ENCODE peak calls at places on chromosome 11, in seven cellular contexts. One of them, this sample, is unnamed.

GRCh38 chr11:69442807-69443137 is 38.7 kb upstream of the LINC01488 start:
- DNase-seq in Ammon's horn: peak; percentile 15
- DNase-seq in NCI-H1092: no peak
- DNase-seq in A172: peak; percentile 74
- DNase-seq in HTR-8/SVneo: peak; percentile 49
- DNase-seq in colonic mucosa: peak; percentile 29
- DNase-seq in activated CD8-positive, alpha-beta memory T cell treated with anti-CD3 and anti-CD28 coated beads for 48 hours: no peak
- DNase-seq in this sample: no peak

GRCh38 chr11:34203377-34203801 is 98.0 kb downstream of the NAT10 start:
- DNase-seq in HTR-8/SVneo: no peak
- DNase-seq in activated CD8-positive, alpha-beta memory T cell treated with anti-CD3 and anti-CD28 coated beads for 48 hours: no peak
- DNase-seq in NCI-H1092: no peak
- DNase-seq in colonic mucosa: no peak
- DNase-seq in A172: no peak
- DNase-seq in Ammon's horn: no peak
- DNase-seq in this sample: no peak

GRCh38 chr11:105042178-105042577 is 3.0 kb downstream of the CARD16 start:
- DNase-seq in activated CD8-positive, alpha-beta memory T cell treated with anti-CD3 and anti-CD28 coated beads for 48 hours: no peak
- DNase-seq in colonic mucosa: no peak
- DNase-seq in NCI-H1092: no peak
- DNase-seq in A172: no peak
- DNase-seq in HTR-8/SVneo: no peak
- DNase-seq in Ammon's horn: no peak
- DNase-seq in this sample: no peak

GRCh38 chr11:100682247-100682969 is 4.7 kb upstream of the ARHGAP42 start:
- DNase-seq in Ammon's horn: peak; percentile 33
- DNase-seq in A172: peak; percentile 26
- DNase-seq in HTR-8/SVneo: peak; percentile 46
- DNase-seq in colonic mucosa: no peak
- DNase-seq in activated CD8-positive, alpha-beta memory T cell treated with anti-CD3 and anti-CD28 coated beads for 48 hours: no peak
- DNase-seq in NCI-H1092: no peak
- DNase-seq in this sample: no peak

GRCh38 chr11:86508604-86509471 is 134.2 kb downstream of the CCDC81 start:
- DNase-seq in activated CD8-positive, alpha-beta memory T cell treated with anti-CD3 and anti-CD28 coated beads for 48 hours: no peak
- DNase-seq in Ammon's horn: no peak
- DNase-seq in HTR-8/SVneo: no peak
- DNase-seq in A172: peak; percentile 42
- DNase-seq in NCI-H1092: no peak
- DNase-seq in colonic mucosa: peak; percentile 30
- DNase-seq in this sample: no peak

GRCh38 chr11:86456075-86456939 is 81.6 kb downstream of the CCDC81 start:
- DNase-seq in NCI-H1092: peak; percentile 81
- DNase-seq in Ammon's horn: peak; percentile 88
- DNase-seq in activated CD8-positive, alpha-beta memory T cell treated with anti-CD3 and anti-CD28 coated beads for 48 hours: peak; percentile 56
- DNase-seq in HTR-8/SVneo: peak; percentile 80
- DNase-seq in A172: peak; percentile 86
- DNase-seq in colonic mucosa: peak; percentile 89
- DNase-seq in this sample: peak; percentile 68

GRCh38 chr11:16403851-16404250 is 47.5 kb upstream of the SOX6 start:
- DNase-seq in activated CD8-positive, alpha-beta memory T cell treated with anti-CD3 and anti-CD28 coated beads for 48 hours: no peak
- DNase-seq in HTR-8/SVneo: no peak
- DNase-seq in NCI-H1092: no peak
- DNase-seq in A172: no peak
- DNase-seq in Ammon's horn: no peak
- DNase-seq in colonic mucosa: no peak
- DNase-seq in this sample: peak; percentile 19

GRCh38 chr11:16771350-16772140 is 33.1 kb downstream of the C11orf58 start:
- DNase-seq in activated CD8-positive, alpha-beta memory T cell treated with anti-CD3 and anti-CD28 coated beads for 48 hours: no peak
- DNase-seq in colonic mucosa: no peak
- DNase-seq in NCI-H1092: no peak
- DNase-seq in HTR-8/SVneo: no peak
- DNase-seq in Ammon's horn: no peak
- DNase-seq in A172: no peak
- DNase-seq in this sample: no peak

GRCh38 chr11:60857378-60858232 is 1.9 kb upstream of the PTGDR2 start:
- DNase-seq in A172: no peak
- DNase-seq in Ammon's horn: no peak
- DNase-seq in NCI-H1092: no peak
- DNase-seq in HTR-8/SVneo: no peak
- DNase-seq in activated CD8-positive, alpha-beta memory T cell treated with anti-CD3 and anti-CD28 coated beads for 48 hours: no peak
- DNase-seq in colonic mucosa: no peak
- DNase-seq in this sample: no peak

GRCh38 chr11:74849525-74850391 is 99.1 kb downstream of the XRRA1 start:
- DNase-seq in activated CD8-positive, alpha-beta memory T cell treated with anti-CD3 and anti-CD28 coated beads for 48 hours: no peak
- DNase-seq in A172: peak; percentile 60
- DNase-seq in Ammon's horn: no peak
- DNase-seq in colonic mucosa: no peak
- DNase-seq in NCI-H1092: no peak
- DNase-seq in HTR-8/SVneo: peak; percentile 64
- DNase-seq in this sample: no peak

GRCh38 chr11:85627332-85627997 is at the start of gene DLG2:
- DNase-seq in HTR-8/SVneo: peak; percentile 28
- DNase-seq in colonic mucosa: peak; percentile 39
- DNase-seq in NCI-H1092: peak; percentile 49
- DNase-seq in Ammon's horn: peak; percentile 67
- DNase-seq in A172: peak; percentile 32
- DNase-seq in activated CD8-positive, alpha-beta memory T cell treated with anti-CD3 and anti-CD28 coated beads for 48 hours: no peak
- DNase-seq in this sample: peak; percentile 63

GRCh38 chr11:64284962-64285884 is at the start of gene GPR137:
- DNase-seq in colonic mucosa: peak; percentile 91
- DNase-seq in NCI-H1092: peak; percentile 82
- DNase-seq in A172: peak; percentile 57
- DNase-seq in HTR-8/SVneo: peak; percentile 78
- DNase-seq in activated CD8-positive, alpha-beta memory T cell treated with anti-CD3 and anti-CD28 coated beads for 48 hours: peak; percentile 85
- DNase-seq in Ammon's horn: peak; percentile 85
- DNase-seq in this sample: peak; percentile 87